ENCODE peak calls at places on chromosomes 3 and 15, in seven cellular contexts. One of them, this sample, is unnamed.

GRCh38 chr15:99719096-99719541 is 14.1 kb downstream of the LYSMD4 start:
- DNase-seq in spleen: no peak
- DNase-seq in T-helper 9 cell: no peak
- DNase-seq in NCI-H69: no peak
- DNase-seq in iPS DF 19.7: no peak
- DNase-seq in T-helper 17 cell: no peak
- DNase-seq in PC-3: peak
- DNase-seq in this sample: no peak

GRCh38 chr3:181326637-181327223 is 337.2 kb upstream of the DNAJC19 start:
- DNase-seq in spleen: no peak
- DNase-seq in T-helper 9 cell: no peak
- DNase-seq in NCI-H69: peak
- DNase-seq in iPS DF 19.7: no peak
- DNase-seq in T-helper 17 cell: no peak
- DNase-seq in PC-3: peak
- DNase-seq in this sample: no peak

GRCh38 chr3:122903171-122903570 is 108.3 kb downstream of the SLC49A4 start:
- DNase-seq in spleen: no peak
- DNase-seq in T-helper 9 cell: no peak
- DNase-seq in NCI-H69: no peak
- DNase-seq in iPS DF 19.7: no peak
- DNase-seq in T-helper 17 cell: no peak
- DNase-seq in PC-3: no peak
- DNase-seq in this sample: no peak

GRCh38 chr15:39774688-39775267 is 7.9 kb downstream of the FSIP1 start:
- DNase-seq in spleen: no peak
- DNase-seq in T-helper 9 cell: peak
- DNase-seq in NCI-H69: no peak
- DNase-seq in iPS DF 19.7: no peak
- DNase-seq in T-helper 17 cell: peak
- DNase-seq in PC-3: no peak
- DNase-seq in this sample: no peak

GRCh38 chr3:1082024-1082633 is 10.7 kb upstream of the CNTN6 start:
- DNase-seq in spleen: no peak
- DNase-seq in T-helper 9 cell: no peak
- DNase-seq in NCI-H69: peak
- DNase-seq in iPS DF 19.7: no peak
- DNase-seq in T-helper 17 cell: no peak
- DNase-seq in PC-3: peak
- DNase-seq in this sample: no peak

GRCh38 chr3:18035641-18036466 is 293.4 kb upstream of the TBC1D5 start:
- DNase-seq in spleen: no peak
- DNase-seq in T-helper 9 cell: no peak
- DNase-seq in NCI-H69: no peak
- DNase-seq in iPS DF 19.7: no peak
- DNase-seq in T-helper 17 cell: no peak
- DNase-seq in PC-3: no peak
- DNase-seq in this sample: no peak

GRCh38 chr3:162274070-162274469 is 777.5 kb downstream of the OTOL1 start:
- DNase-seq in spleen: no peak
- DNase-seq in T-helper 9 cell: no peak
- DNase-seq in NCI-H69: no peak
- DNase-seq in iPS DF 19.7: no peak
- DNase-seq in T-helper 17 cell: no peak
- DNase-seq in PC-3: no peak
- DNase-seq in this sample: no peak

GRCh38 chr15:29854413-29854812 is 32.1 kb upstream of the TJP1 start:
- DNase-seq in spleen: no peak
- DNase-seq in T-helper 9 cell: no peak
- DNase-seq in NCI-H69: no peak
- DNase-seq in iPS DF 19.7: no peak
- DNase-seq in T-helper 17 cell: no peak
- DNase-seq in PC-3: peak
- DNase-seq in this sample: no peak

GRCh38 chr3:151974067-151974466 is 100.6 kb downstream of the SUCNR1 start:
- DNase-seq in spleen: no peak
- DNase-seq in T-helper 9 cell: no peak
- DNase-seq in NCI-H69: peak
- DNase-seq in iPS DF 19.7: no peak
- DNase-seq in T-helper 17 cell: no peak
- DNase-seq in PC-3: peak
- DNase-seq in this sample: no peak

GRCh38 chr3:142888099-142888483 is 792 bp downstream of the PCOLCE2 start:
- DNase-seq in spleen: peak
- DNase-seq in T-helper 9 cell: no peak
- DNase-seq in NCI-H69: peak
- DNase-seq in iPS DF 19.7: no peak
- DNase-seq in T-helper 17 cell: no peak
- DNase-seq in PC-3: peak
- DNase-seq in this sample: no peak

GRCh38 chr15:100769975-100770340 is 109.7 kb upstream of the ALDH1A3 start:
- DNase-seq in spleen: peak
- DNase-seq in T-helper 9 cell: no peak
- DNase-seq in NCI-H69: no peak
- DNase-seq in iPS DF 19.7: no peak
- DNase-seq in T-helper 17 cell: no peak
- DNase-seq in PC-3: no peak
- DNase-seq in this sample: no peak

GRCh38 chr3:41836360-41837134 is 125.4 kb downstream of the ULK4 start:
- DNase-seq in spleen: no peak
- DNase-seq in T-helper 9 cell: no peak
- DNase-seq in NCI-H69: no peak
- DNase-seq in iPS DF 19.7: no peak
- DNase-seq in T-helper 17 cell: no peak
- DNase-seq in PC-3: peak
- DNase-seq in this sample: no peak

GRCh38 chr3:14403636-14404395 is 1.4 kb downstream of the SLC6A6 start:
- DNase-seq in spleen: no peak
- DNase-seq in T-helper 9 cell: no peak
- DNase-seq in NCI-H69: peak
- DNase-seq in iPS DF 19.7: no peak
- DNase-seq in T-helper 17 cell: no peak
- DNase-seq in PC-3: peak
- DNase-seq in this sample: no peak

GRCh38 chr3:28667646-28668376 is 319.2 kb upstream of the AZI2 start:
- DNase-seq in spleen: no peak
- DNase-seq in T-helper 9 cell: peak
- DNase-seq in NCI-H69: peak
- DNase-seq in iPS DF 19.7: peak
- DNase-seq in T-helper 17 cell: peak
- DNase-seq in PC-3: peak
- DNase-seq in this sample: no peak

GRCh38 chr3:46349484-46350261 is 4.2 kb upstream of the CCR2 start:
- DNase-seq in spleen: no peak
- DNase-seq in T-helper 9 cell: no peak
- DNase-seq in NCI-H69: no peak
- DNase-seq in iPS DF 19.7: no peak
- DNase-seq in T-helper 17 cell: no peak
- DNase-seq in PC-3: no peak
- DNase-seq in this sample: no peak

GRCh38 chr3:42562047-42562907 is 19.5 kb downstream of the SEC22C start:
- DNase-seq in spleen: no peak
- DNase-seq in T-helper 9 cell: no peak
- DNase-seq in NCI-H69: no peak
- DNase-seq in iPS DF 19.7: no peak
- DNase-seq in T-helper 17 cell: no peak
- DNase-seq in PC-3: no peak
- DNase-seq in this sample: no peak

GRCh38 chr15:66298803-66299251 is 5.5 kb downstream of the DIS3L start:
- DNase-seq in spleen: no peak
- DNase-seq in T-helper 9 cell: no peak
- DNase-seq in NCI-H69: peak
- DNase-seq in iPS DF 19.7: no peak
- DNase-seq in T-helper 17 cell: no peak
- DNase-seq in PC-3: no peak
- DNase-seq in this sample: no peak

GRCh38 chr3:126293370-126294082 is 63.7 kb downstream of the KLF15 start:
- DNase-seq in spleen: no peak
- DNase-seq in T-helper 9 cell: no peak
- DNase-seq in NCI-H69: no peak
- DNase-seq in iPS DF 19.7: no peak
- DNase-seq in T-helper 17 cell: no peak
- DNase-seq in PC-3: no peak
- DNase-seq in this sample: no peak

GRCh38 chr3:54557538-54558419 is 370.1 kb downstream of the LRTM1 start:
- DNase-seq in spleen: no peak
- DNase-seq in T-helper 9 cell: no peak
- DNase-seq in NCI-H69: peak
- DNase-seq in iPS DF 19.7: no peak
- DNase-seq in T-helper 17 cell: no peak
- DNase-seq in PC-3: no peak
- DNase-seq in this sample: no peak

GRCh38 chr3:43073836-43074220 is 32.1 kb downstream of the POMGNT2 start:
- DNase-seq in spleen: no peak
- DNase-seq in T-helper 9 cell: no peak
- DNase-seq in NCI-H69: no peak
- DNase-seq in iPS DF 19.7: no peak
- DNase-seq in T-helper 17 cell: no peak
- DNase-seq in PC-3: no peak
- DNase-seq in this sample: no peak

GRCh38 chr15:83287541-83288027 is 3.1 kb upstream of the BNC1 start:
- DNase-seq in spleen: no peak
- DNase-seq in T-helper 9 cell: no peak
- DNase-seq in NCI-H69: no peak
- DNase-seq in iPS DF 19.7: no peak
- DNase-seq in T-helper 17 cell: no peak
- DNase-seq in PC-3: peak
- DNase-seq in this sample: no peak

GRCh38 chr15:41888662-41889253 is 5.1 kb downstream of the SPTBN5 start:
- DNase-seq in spleen: peak
- DNase-seq in T-helper 9 cell: no peak
- DNase-seq in NCI-H69: no peak
- DNase-seq in iPS DF 19.7: no peak
- DNase-seq in T-helper 17 cell: no peak
- DNase-seq in PC-3: no peak
- DNase-seq in this sample: no peak

GRCh38 chr15:41207687-41208448 is 22.7 kb downstream of the EXD1 start:
- DNase-seq in spleen: no peak
- DNase-seq in T-helper 9 cell: no peak
- DNase-seq in NCI-H69: peak
- DNase-seq in iPS DF 19.7: no peak
- DNase-seq in T-helper 17 cell: no peak
- DNase-seq in PC-3: no peak
- DNase-seq in this sample: no peak

GRCh38 chr3:178392553-178392952 is 143.7 kb upstream of the KCNMB2 start:
- DNase-seq in spleen: no peak
- DNase-seq in T-helper 9 cell: no peak
- DNase-seq in NCI-H69: peak
- DNase-seq in iPS DF 19.7: no peak
- DNase-seq in T-helper 17 cell: no peak
- DNase-seq in PC-3: peak
- DNase-seq in this sample: no peak

GRCh38 chr15:65979316-65979715 is 110.0 kb downstream of the RAB11A start:
- DNase-seq in spleen: peak
- DNase-seq in T-helper 9 cell: no peak
- DNase-seq in NCI-H69: peak
- DNase-seq in iPS DF 19.7: no peak
- DNase-seq in T-helper 17 cell: no peak
- DNase-seq in PC-3: no peak
- DNase-seq in this sample: no peak

GRCh38 chr15:65638681-65639089 is 16.9 kb downstream of the SLC24A1 start:
- DNase-seq in spleen: no peak
- DNase-seq in T-helper 9 cell: no peak
- DNase-seq in NCI-H69: peak
- DNase-seq in iPS DF 19.7: peak
- DNase-seq in T-helper 17 cell: peak
- DNase-seq in PC-3: peak
- DNase-seq in this sample: peak

GRCh38 chr15:63948436-63948835 is 97.8 kb downstream of the DAPK2 start:
- DNase-seq in spleen: no peak
- DNase-seq in T-helper 9 cell: no peak
- DNase-seq in NCI-H69: no peak
- DNase-seq in iPS DF 19.7: no peak
- DNase-seq in T-helper 17 cell: no peak
- DNase-seq in PC-3: no peak
- DNase-seq in this sample: no peak

GRCh38 chr3:48436855-48437254 is 3.1 kb downstream of the CCDC51 start:
- DNase-seq in spleen: no peak
- DNase-seq in T-helper 9 cell: no peak
- DNase-seq in NCI-H69: no peak
- DNase-seq in iPS DF 19.7: no peak
- DNase-seq in T-helper 17 cell: no peak
- DNase-seq in PC-3: no peak
- DNase-seq in this sample: no peak

GRCh38 chr3:47227678-47228077 is 54.9 kb downstream of the KIF9 start:
- DNase-seq in spleen: peak
- DNase-seq in T-helper 9 cell: no peak
- DNase-seq in NCI-H69: no peak
- DNase-seq in iPS DF 19.7: no peak
- DNase-seq in T-helper 17 cell: no peak
- DNase-seq in PC-3: no peak
- DNase-seq in this sample: no peak

GRCh38 chr15:100818927-100819326 is 60.7 kb upstream of the ALDH1A3 start:
- DNase-seq in spleen: no peak
- DNase-seq in T-helper 9 cell: no peak
- DNase-seq in NCI-H69: no peak
- DNase-seq in iPS DF 19.7: no peak
- DNase-seq in T-helper 17 cell: no peak
- DNase-seq in PC-3: peak
- DNase-seq in this sample: no peak

GRCh38 chr3:178206554-178206953 is 329.7 kb upstream of the KCNMB2 start:
- DNase-seq in spleen: no peak
- DNase-seq in T-helper 9 cell: no peak
- DNase-seq in NCI-H69: peak
- DNase-seq in iPS DF 19.7: no peak
- DNase-seq in T-helper 17 cell: no peak
- DNase-seq in PC-3: no peak
- DNase-seq in this sample: no peak

GRCh38 chr3:24523988-24524727 is 29.5 kb upstream of the THRB start:
- DNase-seq in spleen: no peak
- DNase-seq in T-helper 9 cell: no peak
- DNase-seq in NCI-H69: no peak
- DNase-seq in iPS DF 19.7: no peak
- DNase-seq in T-helper 17 cell: no peak
- DNase-seq in PC-3: peak
- DNase-seq in this sample: no peak

This sample was measured in central memory CD8-positive, alpha-beta T cell.